ENCODE peak calls at places on chromosomes 2 and 18, in four cellular contexts. O, J, C and B are unnamed samples.

GRCh38 chr2:240419723-240420122 is 15.7 kb upstream of the GPC1 start:
- DNase-seq in C (no peak), J (no peak), O (no peak), B (no peak)

GRCh38 chr2:136025057-136025973 is 39.9 kb upstream of the DARS1 start:
- DNase-seq in J (no peak), O (no peak), C (peak), B (peak)

GRCh38 chr2:118110310-118110709 is 22.0 kb downstream of the INSIG2 start:
- DNase-seq in O (no peak), J (no peak), C (no peak), B (no peak)

GRCh38 chr18:36724169-36724568 is 104.6 kb downstream of the TPGS2 start:
- DNase-seq in O (no peak), C (no peak), J (no peak), B (no peak)

GRCh38 chr18:22975508-22975907 is 42.4 kb downstream of the RBBP8 start:
- DNase-seq in J (no peak), C (no peak), O (no peak), B (no peak)

GRCh38 chr18:33440011-33440383 is 524 bp downstream of the CCDC178 start:
- DNase-seq in O (no peak), J (no peak), C (no peak), B (no peak)

GRCh38 chr2:151973013-151973900 is 125.6 kb downstream of the CACNB4 start:
- DNase-seq in O (peak), C (no peak), J (no peak), B (no peak)

GRCh38 chr2:150169230-150169629 is 318.2 kb downstream of the RND3 start:
- DNase-seq in O (no peak), C (no peak), J (no peak), B (no peak)

GRCh38 chr2:159262904-159263303 is 23.6 kb downstream of the WDSUB1 start:
- DNase-seq in O (no peak), J (no peak), C (no peak), B (no peak)

GRCh38 chr2:188292446-188293239 is 969 bp downstream of the GULP1 start:
- DNase-seq in J (no peak), C (peak), O (no peak), B (no peak)

GRCh38 chr2:17429130-17429529 is 89.1 kb downstream of the RAD51AP2 start:
- DNase-seq in O (no peak), C (no peak), J (no peak), B (no peak)

GRCh38 chr18:75317300-75317699 is 106.7 kb downstream of the TSHZ1 start:
- DNase-seq in C (no peak), J (no peak), O (no peak), B (no peak)

GRCh38 chr2:73851274-73851673 is 22.5 kb downstream of the STAMBP start:
- DNase-seq in O (no peak), C (no peak), J (no peak), B (no peak)

GRCh38 chr2:206392118-206392517 is 51.2 kb upstream of the ADAM23 start:
- DNase-seq in O (peak), J (peak), C (peak), B (no peak)

GRCh38 chr2:43133708-43134570 is 92.5 kb downstream of the ZFP36L2 start:
- DNase-seq in J (no peak), O (no peak), C (no peak), B (no peak)

GRCh38 chr18:47767699-47768098 is 162.8 kb downstream of the SMAD2 start:
- DNase-seq in J (no peak), C (no peak), O (no peak), B (no peak)

GRCh38 chr2:174074831-174075230 is 109.7 kb upstream of the SP3 start:
- DNase-seq in O (no peak), J (no peak), C (no peak), B (no peak)

GRCh38 chr2:15594291-15595256 is 2.9 kb downstream of the DDX1 start:
- DNase-seq in O (no peak), C (no peak), J (no peak), B (no peak)

GRCh38 chr2:15588329-15588919 is 3.2 kb upstream of the DDX1 start:
- DNase-seq in C (peak), O (peak), J (no peak), B (no peak)

GRCh38 chr2:15593327-15593705 is 1.6 kb downstream of the DDX1 start:
- DNase-seq in J (no peak), C (no peak), O (no peak), B (no peak)

GRCh38 chr2:15591373-15591691 is 336 bp upstream of the DDX1 start:
- DNase-seq in J (no peak), C (no peak), O (no peak), B (no peak)

GRCh38 chr2:15591692-15592463 is at the start of gene DDX1:
- DNase-seq in O (peak), J (peak), C (peak), B (peak)
- TF ChIP-seq POLR2A in O (peak), J (peak), C (peak), B (peak)

GRCh38 chr2:3113122-3113521 is 264.5 kb downstream of the EIPR1 start:
- DNase-seq in J (no peak), O (no peak), C (peak), B (no peak)

GRCh38 chr2:3116371-3116770 is 261.2 kb downstream of the EIPR1 start:
- DNase-seq in O (no peak), J (no peak), C (peak), B (no peak)

GRCh38 chr2:3115301-3116042 is 262.1 kb downstream of the EIPR1 start:
- DNase-seq in J (no peak), O (no peak), C (peak), B (no peak)

GRCh38 chr2:3113769-3114168 is 263.8 kb downstream of the EIPR1 start:
- DNase-seq in C (no peak), J (no peak), O (no peak), B (no peak)

DNA sequence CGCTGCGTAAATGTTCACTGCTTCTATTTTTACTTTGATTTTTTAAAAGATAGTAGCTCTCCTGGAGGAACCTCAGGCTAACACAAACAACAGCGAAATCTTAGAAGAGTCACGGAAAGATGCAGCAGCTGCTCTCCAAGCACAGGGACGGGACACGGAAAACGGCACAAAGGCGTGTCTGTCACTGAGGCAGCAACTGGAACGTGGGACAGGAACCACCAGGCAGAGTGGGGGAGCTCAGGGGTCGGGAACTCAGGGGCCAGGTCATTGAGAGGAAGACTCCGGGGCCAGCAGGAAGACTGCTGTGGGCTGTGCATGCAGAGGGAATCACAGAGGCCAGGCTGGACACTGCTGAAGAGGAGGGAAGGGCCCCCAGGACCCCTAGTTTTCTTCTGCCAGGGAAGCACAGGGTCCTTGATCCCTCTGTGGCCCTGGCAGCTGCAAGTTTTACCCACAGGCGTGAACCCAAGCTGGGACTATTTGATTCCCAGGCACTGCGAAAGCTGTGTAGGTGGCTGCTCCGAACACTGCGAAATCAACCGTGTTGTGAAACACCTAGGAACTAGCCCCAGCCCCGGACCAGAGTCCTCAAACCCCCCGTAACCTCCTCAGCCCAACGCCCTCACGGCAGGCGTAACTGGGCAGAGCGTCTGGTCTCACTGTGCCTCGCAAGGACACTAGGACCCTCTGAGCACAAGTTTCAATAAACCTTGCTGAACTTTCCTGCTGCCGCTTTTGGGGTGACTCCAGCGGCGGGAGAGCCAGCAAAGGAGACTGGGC is 263.0 kb downstream of the EIPR1 start:
- DNase-seq in J (no peak), C (peak), O (no peak), B (no peak)
- TF ChIP-seq TAF1 in J (no peak), C (no peak), O (no peak), B (no peak)

GRCh38 chr2:234048049-234048448 is 2.5 kb upstream of the SPP2 start:
- DNase-seq in J (no peak), C (no peak), O (no peak), B (no peak)

GRCh38 chr2:234038076-234038802 is 12.3 kb upstream of the SPP2 start:
- DNase-seq in O (no peak), C (no peak), J (no peak), B (no peak)

GRCh38 chr2:234047361-234047760 is 3.1 kb upstream of the SPP2 start:
- DNase-seq in J (no peak), O (no peak), C (no peak), B (no peak)

DNA sequence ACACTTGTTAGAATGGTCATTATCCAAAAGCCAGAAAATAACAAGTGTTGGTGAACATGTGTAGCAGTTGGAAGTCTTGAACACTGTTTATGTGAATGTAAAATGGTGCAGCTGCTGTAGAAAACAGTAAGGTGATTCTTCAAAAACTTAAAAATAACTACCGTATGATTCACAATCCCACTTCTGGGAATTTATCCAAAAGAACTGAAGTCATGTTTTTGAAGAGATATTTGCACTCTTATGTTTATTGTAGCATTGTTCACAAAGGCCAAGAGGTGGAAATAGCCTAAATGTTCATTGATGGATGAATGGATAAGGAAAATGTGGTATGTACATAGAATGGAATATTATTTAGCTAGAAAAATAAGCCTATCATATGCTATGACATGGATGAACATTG is 6.3 kb upstream of the SPP2 start:
- DNase-seq in O (no peak), J (no peak), C (no peak), B (no peak)
- TF ChIP-seq POLR2AphosphoS5 in O (no peak), J (no peak), C (no peak), B (no peak)

GRCh38 chr2:196168181-196168580 is 3.2 kb downstream of the STK17B start:
- DNase-seq in C (no peak), J (no peak), O (no peak), B (no peak)

GRCh38 chr2:196167666-196168065 is 3.7 kb downstream of the STK17B start:
- DNase-seq in J (no peak), O (no peak), C (no peak), B (no peak)

GRCh38 chr2:196169521-196169920 is 1.9 kb downstream of the STK17B start:
- DNase-seq in C (no peak), O (no peak), J (no peak), B (no peak)

GRCh38 chr2:196165016-196165415 is 6.4 kb downstream of the STK17B start:
- DNase-seq in J (no peak), O (no peak), C (no peak), B (no peak)

DNA sequence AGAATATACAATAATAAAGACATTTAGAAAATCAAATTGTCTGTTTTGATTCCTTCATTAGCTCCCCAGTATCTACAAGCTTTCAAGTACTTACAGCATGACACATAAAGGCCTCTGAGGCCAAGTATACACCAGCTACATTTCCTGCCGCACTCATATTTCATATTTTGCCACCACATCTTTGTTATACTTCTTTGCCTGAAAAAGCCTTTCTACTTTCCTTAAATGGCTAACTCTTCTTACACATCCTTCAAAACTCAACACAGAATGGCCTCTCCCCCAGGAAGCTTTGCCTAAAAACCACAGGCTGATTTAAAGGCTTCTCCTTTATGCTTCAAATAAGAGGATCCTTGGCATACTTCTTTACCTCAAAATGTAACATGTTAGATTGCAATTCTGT is 4.5 kb downstream of the STK17B start:
- DNase-seq in O (no peak), C (no peak), J (no peak), B (no peak)
- TF ChIP-seq POLR2A in O (no peak), C (no peak), J (no peak), B (no peak)

DNA sequence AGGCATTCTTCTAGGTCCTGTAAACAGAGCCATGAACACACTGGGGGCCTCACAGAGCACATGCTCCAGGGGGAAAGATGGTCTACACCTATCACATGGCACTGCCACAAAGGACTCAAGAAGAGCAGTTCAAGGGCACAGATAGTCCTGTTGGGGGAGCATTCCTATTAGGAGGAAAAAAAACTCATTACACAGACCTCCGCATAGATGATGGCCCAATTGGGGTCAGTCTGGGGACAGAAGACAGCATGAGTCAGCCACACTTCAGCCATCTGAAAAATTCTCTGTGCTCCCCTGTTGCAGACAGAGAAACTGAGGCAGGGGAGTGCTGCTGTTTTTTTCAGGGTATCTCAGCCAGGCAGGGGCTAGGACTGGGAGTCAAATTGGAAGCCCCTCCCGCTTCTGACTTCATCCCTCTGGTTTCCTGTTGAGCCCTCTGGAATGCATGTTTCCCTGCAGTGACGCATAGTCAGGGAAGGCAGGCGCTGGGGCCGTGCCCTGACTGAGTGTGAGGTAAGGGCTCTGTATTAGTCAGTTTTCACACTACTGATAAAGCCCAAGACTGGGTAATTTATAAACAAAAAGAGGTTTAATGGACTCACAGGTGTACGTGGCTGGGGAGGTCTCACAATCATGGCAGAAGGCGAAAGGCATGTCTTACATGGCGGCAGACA is 67.9 kb downstream of the RHOB start:
- DNase-seq in O (no peak), J (no peak), C (no peak), B (no peak)
- TF ChIP-seq TAF1 in O (no peak), J (no peak), C (no peak), B (no peak)